ENCODE peak calls at places on chromosome 7, in nine cellular contexts. U is fibroblast of gingiva; V is progenitor cell of endocrine pancreas; H is LoVo; L is IMR-90; E is activated CD8-positive, alpha-beta memory T cell treated with anti-CD3 and anti-CD28 coated beads for 24 hours; C is activated T-helper 1 cell treated with Interleukin-2 at 50 U/mL for 16 hours; N is EL; Q is uterus. Z is an unnamed sample.

GRCh38 chr7:87154569-87154968 is 2.3 kb downstream of the DMTF1 start:
- DNase-seq in V (no peak), Q (no peak), L (no peak), E (no peak), U (no peak), H (no peak), C (no peak), N (no peak), Z (no peak)

GRCh38 chr7:154674191-154674590 is 328.7 kb downstream of the PAXIP1 start:
- DNase-seq in C (no peak), N (no peak), L (no peak), U (no peak), V (no peak), H (no peak), Q (no peak), E (no peak), Z (no peak)

GRCh38 chr7:128030999-128031681 is at the start of gene LRRC4:
- DNase-seq in H (no peak), Q (no peak), U (peak), E (peak), C (no peak), L (peak), N (peak), V (peak), Z (peak)

GRCh38 chr7:102303669-102304422 is 17.2 kb downstream of the SH2B2 start:
- DNase-seq in U (no peak), L (no peak), H (no peak), Q (no peak), V (no peak), C (no peak), E (no peak), N (no peak), Z (peak)

GRCh38 chr7:128422856-128423255 is 13.1 kb upstream of the IMPDH1 start:
- DNase-seq in L (no peak), N (no peak), Q (no peak), V (no peak), E (no peak), U (no peak), H (no peak), C (no peak), Z (no peak)

GRCh38 chr7:12127490-12127889 is 83.6 kb upstream of the TMEM106B start:
- DNase-seq in E (no peak), N (no peak), U (peak), V (no peak), L (no peak), Q (no peak), H (no peak), C (no peak), Z (no peak)

GRCh38 chr7:44995555-44996493 is 4.2 kb upstream of the CCM2 start:
- DNase-seq in V (no peak), H (no peak), E (no peak), Q (no peak), L (no peak), C (no peak), U (no peak), N (no peak), Z (no peak)

GRCh38 chr7:151311294-151311864 is 30.2 kb upstream of the NUB1 start:
- DNase-seq in E (no peak), Q (no peak), U (no peak), V (no peak), L (no peak), H (no peak), C (no peak), N (no peak), Z (no peak)

GRCh38 chr7:37832194-37832593 is 16.2 kb upstream of the NME8 start:
- DNase-seq in L (no peak), Q (peak), U (no peak), E (no peak), V (no peak), H (peak), C (no peak), N (no peak), Z (peak)

GRCh38 chr7:135343361-135343760 is 109.7 kb downstream of the STRA8 start:
- DNase-seq in L (no peak), H (no peak), U (no peak), C (no peak), N (no peak), Q (no peak), V (no peak), E (no peak), Z (no peak)

GRCh38 chr7:33831389-33832118 is 73.8 kb upstream of the BMPER start:
- DNase-seq in U (peak), Q (peak), L (no peak), H (no peak), V (no peak), C (no peak), N (peak), E (no peak), Z (peak)

GRCh38 chr7:438916-439315 is 80.7 kb downstream of the PDGFA start:
- DNase-seq in H (no peak), L (no peak), U (no peak), N (no peak), E (no peak), C (no peak), V (no peak), Q (no peak), Z (no peak)

GRCh38 chr7:47283497-47284131 is 298.3 kb downstream of the TNS3 start:
- DNase-seq in U (no peak), V (peak), C (no peak), Q (no peak), H (peak), E (no peak), L (no peak), N (no peak), Z (no peak)

GRCh38 chr7:132270517-132270916 is 305.8 kb downstream of the PLXNA4 start:
- DNase-seq in N (no peak), E (no peak), V (no peak), L (peak), C (no peak), U (no peak), Q (no peak), H (peak), Z (peak)

GRCh38 chr7:100023526-100023925 is 8.1 kb downstream of the ZKSCAN1 start:
- DNase-seq in C (no peak), Q (no peak), V (no peak), N (no peak), E (no peak), U (no peak), H (no peak), L (no peak), Z (no peak)

GRCh38 chr7:44065431-44066110 is at the start of gene PGAM2:
- DNase-seq in Q (no peak), L (no peak), N (no peak), V (no peak), H (no peak), E (peak), C (no peak), U (no peak), Z (peak)

GRCh38 chr7:89029864-89030263 is 234.3 kb upstream of the TEX47 start:
- DNase-seq in U (no peak), N (no peak), E (no peak), L (no peak), C (no peak), Q (no peak), H (peak), V (no peak), Z (peak)

GRCh38 chr7:7159063-7159645 is 23.2 kb upstream of the C1GALT1 start:
- DNase-seq in U (no peak), H (no peak), C (no peak), E (no peak), V (no peak), Q (no peak), L (no peak), N (no peak), Z (peak)

GRCh38 chr7:66558201-66558641 is 70.5 kb upstream of the KCTD7 start:
- DNase-seq in Q (no peak), H (no peak), N (no peak), V (no peak), L (no peak), C (no peak), U (no peak), E (no peak), Z (no peak)